ENCODE peak calls at places on chromosomes 4 and X, in nine cellular contexts. A, R, U, H, O, D, V, M and F are unnamed samples.
A peak's percentile ranks its signal among the peaks of the same experiment; 100 is the strongest.

GRCh38 chr4:143728171-143728570 is 27.7 kb upstream of the FREM3 start:
- DNase-seq in D (no peak), H (no peak), O (no peak), U (no peak), V (no peak), R (no peak), A (no peak), M (no peak), F (peak; percentile 32)

GRCh38 chr4:153267915-153268694 is 63.9 kb downstream of the TRIM2 start:
- DNase-seq in D (no peak), A (no peak), R (no peak), O (no peak), V (no peak), U (no peak), M (no peak), H (no peak), F (no peak)

GRCh38 chr4:98260047-98260578 is 1.1 kb upstream of the RAP1GDS1 start:
- DNase-seq in V (no peak), U (peak; percentile 47), A (peak; percentile 29), D (peak; percentile 66), M (no peak), O (peak; percentile 75), H (no peak), R (peak; percentile 56), F (peak; percentile 26)

GRCh38 chr4:94160774-94161173 is 46.9 kb upstream of the SMARCAD1 start:
- DNase-seq in O (no peak), D (no peak), A (no peak), U (no peak), H (no peak), V (no peak), R (no peak), M (no peak), F (no peak)

GRCh38 chr4:149896428-149896827 is 80.8 kb upstream of the IQCM start:
- DNase-seq in O (peak; percentile 56), V (no peak), R (no peak), D (no peak), U (peak; percentile 44), A (no peak), H (peak; percentile 57), M (no peak), F (peak; percentile 40)

GRCh38 chrX:149572743-149573142 is 14.5 kb downstream of the MAGEA9B start:
- DNase-seq in M (no peak), V (no peak), U (no peak), D (no peak), O (no peak), H (no peak), R (no peak), A (no peak), F (no peak)

GRCh38 chr4:73730292-73730691 is 10.1 kb upstream of the CXCL8 start:
- DNase-seq in A (no peak), H (no peak), V (no peak), R (no peak), D (no peak), U (no peak), M (no peak), O (no peak), F (no peak)

GRCh38 chrX:77451041-77451440 is 3.9 kb downstream of the FGF16 start:
- DNase-seq in M (no peak), R (no peak), D (no peak), H (no peak), V (no peak), U (no peak), O (no peak), A (no peak), F (peak; percentile 72)

GRCh38 chr4:26719954-26720552 is 136.2 kb downstream of the TBC1D19 start:
- DNase-seq in O (no peak), M (no peak), D (no peak), A (no peak), V (peak; percentile 8), U (peak; percentile 64), R (no peak), H (no peak), F (peak; percentile 57)

GRCh38 chrX:30530591-30530990 is 47.0 kb downstream of the TASL start:
- DNase-seq in A (no peak), D (no peak), M (no peak), R (no peak), H (no peak), O (no peak), U (no peak), V (no peak), F (peak; percentile 29)

GRCh38 chr4:18106620-18107019 is 85.1 kb upstream of the LCORL start:
- DNase-seq in V (no peak), H (peak; percentile 16), U (no peak), D (no peak), R (no peak), A (no peak), O (no peak), M (no peak), F (no peak)

GRCh38 chr4:10109995-10110670 is 6.5 kb downstream of the WDR1 start:
- DNase-seq in D (no peak), M (no peak), U (no peak), H (no peak), R (no peak), O (no peak), V (no peak), A (no peak), F (no peak)

GRCh38 chr4:105462610-105463009 is 11.3 kb downstream of the PPA2 start:
- DNase-seq in U (no peak), D (no peak), V (no peak), M (no peak), H (no peak), R (no peak), A (no peak), O (no peak), F (no peak)

GRCh38 chr4:140267576-140267975 is 105.9 kb upstream of the SCOC start:
- DNase-seq in O (no peak), U (no peak), H (no peak), V (no peak), M (no peak), D (no peak), R (no peak), A (no peak), F (no peak)

GRCh38 chr4:183343730-183344129 is 21.5 kb upstream of the CLDN24 start:
- DNase-seq in R (no peak), A (no peak), M (no peak), D (no peak), O (no peak), V (no peak), H (no peak), U (no peak), F (no peak)

GRCh38 chrX:1813809-1814208 is 198.9 kb downstream of the ASMT start:
- DNase-seq in O (no peak), M (no peak), R (no peak), A (no peak), V (no peak), U (no peak), D (no peak), H (no peak), F (no peak)

GRCh38 chr4:148980782-148981181 is 538.6 kb upstream of the NR3C2 start:
- DNase-seq in U (peak; percentile 61), V (no peak), R (peak; percentile 11), A (no peak), D (no peak), H (no peak), O (no peak), M (no peak), F (no peak)

GRCh38 chr4:128061566-128062536 is 739 bp downstream of the LARP1B start:
- DNase-seq in H (peak; percentile 84), U (peak; percentile 58), O (peak; percentile 75), R (peak; percentile 68), A (peak; percentile 41), D (peak; percentile 38), M (peak; percentile 51), V (no peak), F (peak; percentile 36)

GRCh38 chr4:169033660-169034059 is 23.6 kb upstream of the CBR4 start:
- DNase-seq in A (no peak), U (no peak), O (no peak), V (no peak), H (peak; percentile 50), R (no peak), M (no peak), D (no peak), F (no peak)

GRCh38 chrX:41137589-41137988 is 52.3 kb downstream of the USP9X start:
- DNase-seq in M (no peak), D (no peak), O (no peak), R (no peak), U (no peak), V (no peak), A (no peak), H (no peak), F (no peak)

GRCh38 chr4:87575408-87575807 is 32.9 kb upstream of the DSPP start:
- DNase-seq in V (no peak), U (no peak), A (no peak), H (no peak), D (no peak), O (no peak), R (no peak), M (no peak), F (no peak)

GRCh38 chr4:140893939-140894338 is 137.8 kb upstream of the TBC1D9 start:
- DNase-seq in R (no peak), H (no peak), O (no peak), V (no peak), M (no peak), U (no peak), A (no peak), D (no peak), F (peak; percentile 52)

GRCh38 chr4:56976878-56977320 is 507 bp downstream of the NOA1 start:
- DNase-seq in U (no peak), R (peak; percentile 43), V (no peak), H (peak; percentile 55), A (peak; percentile 39), O (peak; percentile 64), D (no peak), M (peak; percentile 35), F (no peak)

GRCh38 chrX:17591741-17592110 is 145.6 kb upstream of the SCML1 start:
- DNase-seq in M (peak; percentile 1), D (no peak), R (no peak), H (no peak), A (no peak), U (no peak), O (no peak), V (no peak), F (peak; percentile 72)

GRCh38 chrX:35842657-35843056 is 44.5 kb downstream of the MAGEB16 start:
- DNase-seq in M (no peak), V (no peak), D (no peak), A (no peak), R (no peak), O (peak; percentile 11), U (peak; percentile 37), H (no peak), F (no peak)